ENCODE peak calls at places on chromosomes 12 and 14, in eight cellular contexts. X is astrocyte of the spinal cord, Q is lung, M is WERI-Rb-1, J is fibroblast of villous mesenchyme, W is AG04449, S is brain microvascular endothelial cell, Z is fibroblast of pulmonary artery. E is an unnamed sample.

GRCh38 chr14:84927096-84927910 is 602.6 kb upstream of the FLRT2 start:
- DNase-seq in X (no peak), Q (no peak), M (no peak), J (no peak), W (no peak), S (no peak), Z (peak; percentile 48), E (no peak)

GRCh38 chr14:102316048-102316745 is 3.3 kb upstream of the ZNF839 start:
- DNase-seq in X (no peak), Q (no peak), M (peak; percentile 48), J (peak; percentile 67), W (no peak), S (peak; percentile 78), Z (peak; percentile 81), E (no peak)

GRCh38 chr12:6375269-6376078 is at the start of gene SCNN1A:
- DNase-seq in X (no peak), Q (peak; percentile 88), M (no peak), J (no peak), W (no peak), S (no peak), Z (no peak), E (no peak)

GRCh38 chr14:68047910-68048309 is 228.3 kb downstream of the RAD51B start:
- DNase-seq in X (peak; percentile 42), Q (no peak), M (no peak), J (peak; percentile 47), W (peak; percentile 28), S (peak; percentile 46), Z (peak; percentile 17), E (no peak)

GRCh38 chr12:131242741-131243496 is 289.2 kb downstream of the ADGRD1 start:
- DNase-seq in X (no peak), Q (no peak), M (peak; percentile 71), J (no peak), W (no peak), S (no peak), Z (no peak), E (no peak)

GRCh38 chr14:49961270-49962222 is 68.7 kb downstream of the ARF6 start:
- DNase-seq in X (peak; percentile 29), Q (no peak), M (no peak), J (no peak), W (no peak), S (no peak), Z (no peak), E (no peak)

GRCh38 chr12:41418586-41418985 is 230.5 kb downstream of the PDZRN4 start:
- DNase-seq in X (no peak), Q (no peak), M (peak; percentile 85), J (no peak), W (no peak), S (no peak), Z (no peak), E (no peak)

GRCh38 chr12:52407918-52408317 is 1.8 kb upstream of the KRT82 start:
- DNase-seq in X (no peak), Q (no peak), M (no peak), J (no peak), W (no peak), S (no peak), Z (no peak), E (no peak)

GRCh38 chr12:67111182-67111581 is 158.0 kb upstream of the CAND1 start:
- DNase-seq in X (no peak), Q (no peak), M (peak; percentile 89), J (no peak), W (no peak), S (no peak), Z (no peak), E (no peak)

GRCh38 chr12:67626156-67626555 is 22.4 kb upstream of the DYRK2 start:
- DNase-seq in X (no peak), Q (no peak), M (no peak), J (no peak), W (no peak), S (no peak), Z (no peak), E (no peak)

GRCh38 chr12:63045020-63045860 is 105.8 kb downstream of the AVPR1A start:
- DNase-seq in X (peak; percentile 89), Q (no peak), M (no peak), J (peak; percentile 1), W (peak; percentile 81), S (peak; percentile 75), Z (peak; percentile 65), E (peak; percentile 70)

GRCh38 chr14:31205681-31206535 is 1.7 kb downstream of the HECTD1 start:
- DNase-seq in X (peak; percentile 72), Q (no peak), M (peak; percentile 16), J (peak; percentile 92), W (peak; percentile 49), S (peak; percentile 45), Z (peak; percentile 72), E (peak; percentile 7)

GRCh38 chr14:91897121-91897701 is 29.9 kb upstream of the TC2N start:
- DNase-seq in X (peak; percentile 32), Q (peak; percentile 70), M (no peak), J (peak; percentile 72), W (peak; percentile 16), S (no peak), Z (peak; percentile 85), E (no peak)

GRCh38 chr14:90720336-90720735 is 95.9 kb downstream of the TTC7B start:
- DNase-seq in X (no peak), Q (no peak), M (no peak), J (no peak), W (no peak), S (peak; percentile 33), Z (peak; percentile 16), E (no peak)

GRCh38 chr12:91123236-91123635 is 11.9 kb upstream of the LUM start:
- DNase-seq in X (no peak), Q (no peak), M (no peak), J (no peak), W (no peak), S (no peak), Z (no peak), E (no peak)

GRCh38 chr14:33986804-33987203 is 35.9 kb upstream of the EGLN3 start:
- DNase-seq in X (peak; percentile 90), Q (no peak), M (no peak), J (peak; percentile 58), W (peak; percentile 55), S (peak; percentile 82), Z (peak; percentile 87), E (peak; percentile 89)

GRCh38 chr12:46110928-46111699 is 120.7 kb upstream of the SCAF11 start:
- DNase-seq in X (no peak), Q (no peak), M (no peak), J (no peak), W (no peak), S (no peak), Z (no peak), E (no peak)
- TF ChIP-seq CTCF in X (peak; percentile 29), Q (no peak), M (no peak), J (peak; percentile 37), W (no peak), S (peak; percentile 27), Z (no peak), E (no peak)

GRCh38 chr12:120455302-120455701 is 9.1 kb downstream of the GATC start:
- DNase-seq in X (no peak), Q (no peak), M (no peak), J (no peak), W (no peak), S (no peak), Z (no peak), E (no peak)

GRCh38 chr12:120453977-120454376 is 7.7 kb downstream of the GATC start:
- DNase-seq in X (peak; percentile 20), Q (no peak), M (no peak), J (peak; percentile 30), W (no peak), S (no peak), Z (peak; percentile 27), E (no peak)

GRCh38 chr12:120453060-120453761 is 7.0 kb downstream of the GATC start:
- DNase-seq in X (no peak), Q (no peak), M (no peak), J (no peak), W (no peak), S (no peak), Z (no peak), E (no peak)

GRCh38 chr12:120460157-120460556 is 9.4 kb downstream of the SRSF9 start:
- DNase-seq in X (no peak), Q (no peak), M (no peak), J (no peak), W (no peak), S (no peak), Z (no peak), E (no peak)

GRCh38 chr12:120457133-120457532 is 10.9 kb downstream of the GATC start:
- DNase-seq in X (no peak), Q (no peak), M (no peak), J (no peak), W (no peak), S (no peak), Z (peak; percentile 20), E (no peak)
- TF ChIP-seq CTCF in X (peak; percentile 40), Q (no peak), M (peak; percentile 60), J (peak; percentile 38), W (peak; percentile 19), S (peak; percentile 49), Z (peak; percentile 37), E (peak; percentile 30)

DNA sequence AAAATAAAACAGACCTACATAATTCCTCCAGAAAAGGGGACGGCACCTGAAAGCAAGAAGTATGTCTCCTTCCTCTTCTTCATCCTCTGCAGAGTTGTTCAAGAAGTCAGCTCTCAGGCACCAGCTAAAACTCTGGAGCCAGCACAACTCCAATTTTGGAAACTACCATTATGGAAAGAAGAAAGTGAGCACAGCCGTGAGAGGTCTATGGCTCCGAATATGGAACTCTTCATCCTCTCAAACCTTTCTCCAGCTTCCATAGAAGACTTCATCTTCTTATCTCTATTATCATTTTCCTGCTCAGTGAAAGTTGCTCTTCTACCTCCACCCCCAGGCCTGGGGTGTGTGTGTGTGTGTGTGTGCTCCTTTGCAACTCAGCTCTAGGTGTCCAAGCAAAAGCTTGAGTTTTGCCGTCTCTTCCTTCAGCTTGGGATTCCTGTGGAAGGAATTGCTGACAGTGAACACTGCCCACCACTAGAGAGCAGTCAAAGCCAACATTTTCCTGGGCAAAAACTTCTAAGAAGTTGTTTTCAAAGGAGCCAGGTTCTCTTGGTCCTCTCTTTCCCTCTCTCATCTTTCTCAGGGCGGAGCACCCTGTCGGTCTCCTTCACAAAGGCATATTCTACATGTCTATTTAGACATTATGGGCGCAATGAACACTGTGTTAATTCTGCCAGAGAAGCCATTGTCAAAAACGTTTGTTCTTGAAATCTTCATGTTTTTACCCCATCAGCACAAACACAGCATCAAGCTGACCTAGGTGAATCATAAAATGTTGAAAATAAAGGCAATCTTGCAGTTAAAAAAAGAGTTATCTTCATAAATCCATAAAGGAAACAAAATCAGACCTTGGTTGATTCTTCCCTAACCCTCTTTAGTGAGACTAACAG is 155.1 kb downstream of the DIO2 start:
- DNase-seq in X (peak; percentile 74), Q (peak; percentile 28), M (peak; percentile 39), J (peak; percentile 66), W (no peak), S (peak; percentile 66), Z (peak; percentile 71), E (peak; percentile 5)
- TF ChIP-seq CTCF in X (peak; percentile 81), Q (peak; percentile 3), M (peak; percentile 79), J (peak; percentile 85), W (peak; percentile 79), S (peak; percentile 90), Z (peak; percentile 81), E (peak; percentile 83)

DNA sequence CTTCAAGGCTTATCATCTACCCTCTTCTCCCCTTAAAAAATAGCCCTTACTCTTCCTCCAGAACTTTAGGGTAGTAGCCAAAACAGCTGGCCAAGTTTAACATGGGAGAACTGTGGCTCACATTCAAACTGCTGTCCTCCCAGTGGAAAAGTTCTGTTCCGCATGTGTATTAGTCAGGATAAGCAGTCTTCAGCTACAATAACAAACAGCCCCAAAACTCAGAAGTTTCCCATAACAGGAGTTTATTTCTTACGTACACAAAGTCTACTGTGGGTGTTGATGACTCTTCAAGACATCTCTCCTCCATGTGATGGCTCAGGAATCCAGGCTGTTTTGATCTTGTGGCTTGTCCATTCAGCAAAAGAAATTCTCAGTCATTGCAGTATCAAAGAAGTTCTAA is 35.5 kb downstream of the MYO1H start:
- DNase-seq in X (no peak), Q (no peak), M (no peak), J (no peak), W (no peak), S (no peak), Z (no peak), E (no peak)
- TF ChIP-seq CTCF in X (no peak), Q (no peak), M (no peak), J (no peak), W (no peak), S (no peak), Z (no peak), E (no peak)

E was measured in kidney epithelial cell.